ENCODE peak calls at places on chromosome 15, in eight cellular contexts. U, X, Q, I, N, J, O and K are unnamed samples.

GRCh38 chr15:68512578-68512977 is 66.2 kb upstream of the CORO2B start:
- DNase-seq in Q (no peak), I (peak; percentile 52), O (no peak), J (no peak), N (no peak), U (no peak), X (no peak), K (no peak)

GRCh38 chr15:52733078-52733477 is 53.9 kb upstream of the ATOSA start:
- DNase-seq in N (no peak), Q (no peak), I (peak; percentile 75), X (no peak), O (no peak), U (no peak), J (no peak), K (no peak)

GRCh38 chr15:45377630-45378148 is 655 bp downstream of the GATM start:
- DNase-seq in U (no peak), O (peak; percentile 62), I (no peak), J (peak; percentile 17), Q (no peak), N (peak; percentile 53), X (peak; percentile 52), K (peak; percentile 9)

GRCh38 chr15:100966997-100967396 is 47.8 kb downstream of the LRRK1 start:
- DNase-seq in Q (no peak), O (no peak), I (no peak), N (no peak), J (no peak), U (no peak), X (no peak), K (no peak)

GRCh38 chr15:67840747-67841634 is 1.1 kb upstream of the RNU6-1 start:
- DNase-seq in N (no peak), X (no peak), J (peak; percentile 89), Q (peak; percentile 81), U (no peak), O (peak; percentile 63), I (peak; percentile 48), K (peak; percentile 82)

GRCh38 chr15:67107014-67107812 is 41.8 kb downstream of the SMAD3 start:
- DNase-seq in X (no peak), N (no peak), I (peak; percentile 97), O (no peak), U (peak; percentile 47), Q (no peak), J (peak; percentile 99), K (peak; percentile 86)

GRCh38 chr15:80070840-80071239 is 11.4 kb downstream of the ZFAND6 start:
- DNase-seq in X (no peak), U (no peak), J (peak; percentile 72), O (no peak), Q (peak; percentile 31), I (peak; percentile 54), N (no peak), K (no peak)

GRCh38 chr15:95799286-95800187 is 531.0 kb upstream of the NR2F2 start:
- DNase-seq in J (peak; percentile 87), I (peak; percentile 70), X (no peak), U (no peak), O (no peak), N (no peak), Q (no peak), K (peak; percentile 58)

GRCh38 chr15:28917791-28918140 is 32.0 kb downstream of the APBA2 start:
- DNase-seq in J (no peak), Q (no peak), X (no peak), U (no peak), O (no peak), I (no peak), N (no peak), K (no peak)

GRCh38 chr15:91866971-91867372 is 13.5 kb downstream of the SLCO3A1 start:
- DNase-seq in J (peak; percentile 64), I (peak; percentile 51), X (no peak), O (no peak), Q (no peak), N (no peak), U (no peak), K (peak; percentile 39)

GRCh38 chr15:84863480-84864428 is 20.7 kb upstream of the SLC28A1 start:
- DNase-seq in I (peak; percentile 70), O (no peak), J (peak; percentile 27), U (no peak), N (no peak), X (no peak), Q (no peak), K (peak; percentile 76)

GRCh38 chr15:68409736-68410370 is 22.1 kb downstream of the ITGA11 start:
- DNase-seq in J (no peak), O (peak; percentile 12), N (no peak), Q (no peak), U (no peak), I (no peak), X (no peak), K (no peak)

GRCh38 chr15:95017950-95018349 is 786.6 kb downstream of the MCTP2 start:
- DNase-seq in O (peak; percentile 92), J (no peak), X (peak; percentile 41), U (no peak), I (peak; percentile 54), Q (no peak), N (no peak), K (no peak)

GRCh38 chr15:90259524-90259923 is 5.9 kb upstream of the NGRN start:
- DNase-seq in N (no peak), U (no peak), Q (no peak), X (no peak), J (no peak), O (no peak), I (no peak), K (no peak)

GRCh38 chr15:31297880-31298456 is 28.7 kb upstream of the KLF13 start:
- DNase-seq in N (no peak), O (peak; percentile 29), J (no peak), U (no peak), X (no peak), I (no peak), Q (no peak), K (no peak)

GRCh38 chr15:85019815-85020590 is 38.3 kb downstream of the PDE8A start:
- DNase-seq in I (no peak), N (no peak), O (no peak), Q (no peak), J (peak; percentile 17), X (no peak), U (no peak), K (no peak)

GRCh38 chr15:74603026-74603788 is 12.4 kb upstream of the CLK3 start:
- DNase-seq in I (no peak), X (no peak), U (no peak), N (no peak), Q (no peak), O (no peak), J (no peak), K (no peak)

GRCh38 chr15:87871130-87871737 is 385.3 kb downstream of the NTRK3 start:
- DNase-seq in X (no peak), I (no peak), J (peak; percentile 83), N (no peak), O (no peak), Q (no peak), U (no peak), K (peak; percentile 57)

GRCh38 chr15:71792521-71792920 is 17.8 kb upstream of the NR2E3 start:
- DNase-seq in U (no peak), X (no peak), J (peak; percentile 90), N (no peak), Q (no peak), I (peak; percentile 49), O (no peak), K (peak; percentile 74)

GRCh38 chr15:25362545-25362944 is 76.3 kb downstream of the UBE3A start:
- DNase-seq in X (no peak), Q (no peak), U (no peak), O (no peak), I (no peak), J (peak; percentile 19), N (no peak), K (no peak)

GRCh38 chr15:51341366-51342248 is at the start of gene GLDN:
- DNase-seq in X (peak; percentile 74), N (no peak), J (peak; percentile 66), U (peak; percentile 15), O (peak; percentile 76), I (no peak), Q (no peak), K (peak; percentile 51)

GRCh38 chr15:96273317-96274086 is 57.0 kb upstream of the NR2F2 start:
- DNase-seq in O (no peak), N (no peak), I (peak; percentile 86), X (no peak), J (peak; percentile 99), U (peak; percentile 19), Q (no peak), K (peak; percentile 86)

GRCh38 chr15:75661041-75661778 is 13.5 kb downstream of the SNX33 start:
- DNase-seq in N (no peak), U (peak; percentile 57), I (peak; percentile 97), O (peak; percentile 89), X (peak; percentile 59), Q (no peak), J (peak; percentile 98), K (peak; percentile 96)

GRCh38 chr15:40282144-40282869 is 557 bp downstream of the ANKRD63 start:
- DNase-seq in N (peak; percentile 89), Q (peak; percentile 77), O (peak; percentile 87), J (peak; percentile 48), X (peak; percentile 75), U (no peak), I (no peak), K (peak; percentile 66)

GRCh38 chr15:22980189-22981136 is at the start of gene CYFIP1:
- DNase-seq in O (peak; percentile 94), X (peak; percentile 84), I (peak; percentile 89), Q (peak; percentile 72), N (peak; percentile 90), J (peak; percentile 92), U (no peak), K (peak; percentile 99)

GRCh38 chr15:68734352-68734751 is 86.3 kb downstream of the ANP32A start:
- DNase-seq in N (no peak), X (no peak), Q (no peak), J (no peak), O (no peak), U (no peak), I (no peak), K (no peak)

GRCh38 chr15:33083232-33084006 is 111.1 kb downstream of the FMN1 start:
- DNase-seq in J (no peak), X (peak; percentile 82), Q (no peak), I (no peak), U (no peak), N (no peak), O (peak; percentile 57), K (no peak)

GRCh38 chr15:70578196-70578595 is 185.2 kb downstream of the UACA start:
- DNase-seq in O (peak; percentile 30), I (no peak), U (no peak), N (no peak), J (no peak), X (no peak), Q (no peak), K (no peak)

GRCh38 chr15:64775551-64776401 is at the start of gene RBPMS2:
- DNase-seq in U (no peak), I (peak; percentile 20), X (peak; percentile 66), O (peak; percentile 80), J (peak; percentile 48), N (peak; percentile 70), Q (peak; percentile 33), K (peak; percentile 39)

GRCh38 chr15:77094397-77095030 is 23.6 kb upstream of the TSPAN3 start:
- DNase-seq in O (peak; percentile 77), X (peak; percentile 79), N (no peak), I (no peak), J (no peak), Q (peak; percentile 26), U (no peak), K (no peak)

GRCh38 chr15:42404461-42405235 is 45.3 kb downstream of the CAPN3 start:
- DNase-seq in U (no peak), Q (no peak), O (no peak), N (no peak), X (no peak), J (no peak), I (no peak), K (no peak)

GRCh38 chr15:37880009-37880834 is 54.2 kb upstream of the TMCO5A start:
- DNase-seq in I (peak; percentile 78), J (peak; percentile 67), O (peak; percentile 60), U (no peak), X (peak; percentile 78), Q (peak; percentile 49), N (peak; percentile 44), K (peak; percentile 38)

GRCh38 chr15:56869573-56869972 is 48.9 kb upstream of the TCF12 start:
- DNase-seq in O (peak; percentile 66), Q (peak; percentile 62), X (peak; percentile 59), I (peak; percentile 24), N (peak; percentile 44), U (no peak), J (peak; percentile 51), K (peak; percentile 17)

GRCh38 chr15:75815811-75816719 is 27.2 kb upstream of the UBE2Q2 start:
- DNase-seq in O (no peak), U (no peak), J (peak; percentile 50), Q (no peak), X (no peak), I (peak; percentile 18), N (no peak), K (no peak)